ENCODE peak calls at places on chromosomes 1 and 21, in eight cellular contexts. K is heart right ventricle, I is HAP-1, E is suprapubic skin, U is heart left ventricle, Q is sigmoid colon, X is mucosa of descending colon, F is MG63. C is an unnamed sample. For H3K9me3, the result is how much of the 10 kb centered on the place peaks cover.

GRCh38 chr1:7008331-7008730 is 223.1 kb downstream of the CAMTA1 start:
- DNase-seq in K (no peak), I (no peak), E (no peak), U (no peak), Q (no peak), X (no peak), F (no peak), C (no peak)

GRCh38 chr1:171680339-171680738 is 27.9 kb upstream of the MYOC start:
- DNase-seq in K (no peak), I (no peak), E (no peak), U (no peak), Q (no peak), X (no peak), F (no peak), C (no peak)

GRCh38 chr1:41574842-41575241 is 90.4 kb upstream of the EDN2 start:
- DNase-seq in K (no peak), I (no peak), E (peak), U (no peak), Q (no peak), X (no peak), F (no peak), C (no peak)

GRCh38 chr1:248872752-248873408 is 14.0 kb upstream of the ZNF692 start:
- DNase-seq in K (peak), I (peak), E (peak), U (peak), Q (peak), X (peak), F (peak), C (peak)

GRCh38 chr21:28704746-28705145 is 287.9 kb downstream of the LTN1 start:
- DNase-seq in K (peak), I (no peak), E (no peak), U (peak), Q (no peak), X (no peak), F (no peak), C (no peak)

GRCh38 chr1:61446531-61446991 is 278.4 kb downstream of the TM2D1 start:
- DNase-seq in K (no peak), I (no peak), E (no peak), U (no peak), Q (no peak), X (peak), F (no peak), C (no peak)

GRCh38 chr1:116511459-116512019 is 59.3 kb downstream of the CD58 start:
- DNase-seq in K (no peak), I (no peak), E (no peak), U (no peak), Q (no peak), X (no peak), F (no peak), C (no peak)

GRCh38 chr21:35138665-35139381 is 89.7 kb upstream of the RUNX1 start:
- DNase-seq in K (no peak), I (no peak), E (no peak), U (no peak), Q (no peak), X (no peak), F (peak), C (no peak)

GRCh38 chr1:32963746-32964460 is 706 bp downstream of the RNF19B start:
- DNase-seq in K (peak), I (peak), E (peak), U (peak), Q (peak), X (peak), F (peak), C (peak)

GRCh38 chr1:151147132-151147503 is 687 bp upstream of the SEMA6C start:
- DNase-seq in K (no peak), I (no peak), E (no peak), U (no peak), Q (no peak), X (no peak), F (no peak), C (no peak)

GRCh38 chr1:68197891-68198290 is 34.4 kb downstream of the WLS start:
- DNase-seq in K (no peak), I (no peak), E (no peak), U (no peak), Q (no peak), X (no peak), F (no peak), C (no peak)

DNA sequence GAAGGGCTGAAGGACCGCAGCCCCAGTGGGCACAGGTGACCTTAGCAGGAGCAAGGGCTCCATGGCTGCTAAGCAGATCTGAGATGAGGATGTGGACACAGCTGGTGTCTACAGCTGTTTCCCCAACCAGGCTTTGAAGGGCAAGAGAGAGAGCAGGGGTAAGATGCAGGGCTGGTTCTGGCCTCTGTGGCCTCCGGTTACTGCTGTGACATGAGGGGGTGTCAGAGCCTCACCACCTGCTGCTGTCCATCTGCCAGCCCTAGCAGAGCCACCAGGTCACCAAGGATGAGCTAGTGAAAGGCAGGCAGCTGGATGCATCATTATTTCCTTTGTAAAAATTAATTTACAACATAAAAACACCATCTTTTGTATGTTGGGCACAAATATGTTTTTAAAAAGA is 33.4 kb downstream of the OBSCN start:
- DNase-seq in K (no peak), I (no peak), E (no peak), U (no peak), Q (no peak), X (no peak), F (no peak), C (no peak)
- H3K9me3 ChIP-seq in K (under half), I (under half), E (under half), U (under half), Q (under half), X (under half), F (under half), C (under half)

GRCh38 chr1:80632284-80632683 is 1168.5 kb upstream of the ADGRL2 start:
- DNase-seq in K (no peak), I (no peak), E (no peak), U (no peak), Q (no peak), X (no peak), F (no peak), C (no peak)

GRCh38 chr1:80624682-80625081 is 1176.1 kb upstream of the ADGRL2 start:
- DNase-seq in K (no peak), I (no peak), E (no peak), U (no peak), Q (no peak), X (no peak), F (no peak), C (no peak)

GRCh38 chr1:80633947-80634710 is 1166.6 kb upstream of the ADGRL2 start:
- DNase-seq in K (no peak), I (no peak), E (no peak), U (no peak), Q (no peak), X (no peak), F (no peak), C (no peak)

DNA sequence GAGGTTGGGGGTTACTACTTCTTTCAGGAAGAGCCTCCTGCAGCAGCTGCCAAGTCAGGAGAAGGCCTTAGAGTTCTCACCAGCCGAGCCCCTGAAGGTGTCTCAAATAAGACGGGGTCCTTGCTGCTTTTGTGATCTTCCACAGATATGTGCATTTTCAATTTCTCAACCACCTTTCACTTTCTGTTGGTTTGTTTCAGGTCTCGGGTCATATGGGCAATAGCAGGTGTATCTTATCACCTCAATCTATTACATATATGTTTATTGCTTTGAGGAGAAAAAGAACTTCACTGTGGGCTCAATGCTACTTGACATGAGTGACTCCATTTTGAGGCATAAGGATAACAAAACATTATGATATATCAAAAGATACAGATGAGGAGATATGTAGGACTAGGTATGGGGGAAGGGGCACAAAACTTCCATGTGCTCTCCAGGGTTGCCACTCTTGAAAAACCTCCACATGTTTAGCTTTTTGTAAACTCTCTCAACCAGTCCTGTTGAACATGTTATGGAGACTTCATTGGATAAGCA is 1171.4 kb upstream of the ADGRL2 start:
- DNase-seq in K (no peak), I (no peak), E (no peak), U (no peak), Q (no peak), X (no peak), F (no peak), C (no peak)
- H3K9me3 ChIP-seq in K (under half), I (under half), E (under half), U (under half), Q (under half), X (under half), F (under half), C (under half)

GRCh38 chr21:10575311-10575667 is 53.9 kb downstream of the TPTE start:
- DNase-seq in K (no peak), I (no peak), E (no peak), U (no peak), Q (no peak), X (no peak), F (no peak), C (no peak)
- H3K9me3 ChIP-seq in K (under half), I (under half), E (under half), U (under half), Q (under half), X (half or more), F (under half), C (under half)

GRCh38 chr21:8993943-8994639 is 1527.3 kb upstream of the TPTE start:
- DNase-seq in K (no peak), I (no peak), E (no peak), U (no peak), Q (no peak), X (no peak), F (no peak), C (no peak)
- H3K9me3 ChIP-seq in K (under half), I (under half), E (under half), U (under half), Q (under half), X (half or more), F (under half), C (under half)

GRCh38 chr21:24148461-24148860 is 1458.8 kb downstream of the MRPL39 start:
- DNase-seq in K (no peak), I (no peak), E (no peak), U (no peak), Q (no peak), X (no peak), F (no peak), C (no peak)

GRCh38 chr21:24147674-24148073 is 1459.6 kb downstream of the MRPL39 start:
- DNase-seq in K (no peak), I (no peak), E (no peak), U (no peak), Q (no peak), X (no peak), F (no peak), C (no peak)

DNA sequence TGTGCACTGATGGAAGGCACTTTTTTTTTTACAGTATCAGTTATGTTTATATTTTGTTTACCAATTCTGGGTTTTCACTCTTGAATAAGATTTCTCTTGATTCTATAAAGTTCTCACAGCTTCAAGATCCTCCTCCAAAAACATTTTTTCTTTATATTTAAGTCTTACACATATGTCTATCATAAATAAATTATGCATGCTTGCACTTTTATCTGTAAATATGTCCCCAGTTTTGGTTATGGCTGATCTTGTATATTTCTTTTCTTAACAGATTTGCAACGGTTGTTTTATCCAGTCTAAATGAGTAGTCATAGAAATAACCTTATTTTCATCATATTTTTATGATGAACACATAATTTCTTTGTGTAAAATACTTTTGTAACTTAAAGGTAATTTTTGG is 1456.5 kb downstream of the MRPL39 start:
- DNase-seq in K (no peak), I (no peak), E (no peak), U (no peak), Q (no peak), X (no peak), F (no peak), C (no peak)
- H3K9me3 ChIP-seq in K (under half), I (under half), E (under half), U (under half), Q (under half), X (under half), F (under half), C (under half)

GRCh38 chr1:46772571-46772970 is 26.3 kb upstream of the CYP4B1 start:
- DNase-seq in K (no peak), I (no peak), E (no peak), U (no peak), Q (no peak), X (no peak), F (no peak), C (no peak)

GRCh38 chr1:46767649-46768282 is 31.1 kb upstream of the CYP4B1 start:
- DNase-seq in K (peak), I (no peak), E (no peak), U (no peak), Q (no peak), X (no peak), F (no peak), C (no peak)

GRCh38 chr1:46770541-46770940 is 28.3 kb upstream of the CYP4B1 start:
- DNase-seq in K (no peak), I (no peak), E (no peak), U (no peak), Q (no peak), X (no peak), F (no peak), C (no peak)

GRCh38 chr1:46768445-46768844 is 30.4 kb upstream of the CYP4B1 start:
- DNase-seq in K (no peak), I (no peak), E (no peak), U (no peak), Q (no peak), X (no peak), F (no peak), C (no peak)

GRCh38 chr1:46769028-46769740 is 29.7 kb upstream of the CYP4B1 start:
- DNase-seq in K (no peak), I (no peak), E (no peak), U (no peak), Q (no peak), X (no peak), F (no peak), C (no peak)
- H3K9me3 ChIP-seq in K (under half), I (under half), E (under half), U (under half), Q (under half), X (under half), F (under half), C (under half)

GRCh38 chr1:4700801-4701200 is 46.4 kb downstream of the AJAP1 start:
- DNase-seq in K (no peak), I (no peak), E (no peak), U (no peak), Q (no peak), X (no peak), F (no peak), C (no peak)
- H3K9me3 ChIP-seq in K (under half), I (under half), E (under half), U (under half), Q (under half), X (under half), F (under half), C (under half)

DNA sequence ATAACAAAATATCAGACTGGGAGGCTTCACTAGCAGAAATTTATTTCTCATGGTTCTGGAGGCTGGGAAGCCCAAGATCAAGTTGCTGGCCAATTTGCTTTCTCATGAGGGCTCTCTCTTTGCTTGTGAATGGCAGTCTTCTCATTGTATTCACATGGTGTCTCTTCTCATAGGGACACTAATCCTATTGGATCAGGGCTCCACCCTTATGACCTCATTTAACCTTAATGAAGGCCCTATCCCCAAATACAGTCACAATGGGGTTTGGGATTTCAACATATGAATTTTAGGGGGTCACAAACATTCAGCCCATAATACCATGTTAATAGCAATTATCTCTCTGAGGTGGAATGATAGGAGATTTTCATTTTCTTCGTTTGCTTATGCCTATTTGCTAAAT is 25.3 kb downstream of the TCEA3 start:
- DNase-seq in K (no peak), I (no peak), E (no peak), U (no peak), Q (no peak), X (no peak), F (no peak), C (no peak)
- H3K9me3 ChIP-seq in K (under half), I (under half), E (under half), U (under half), Q (under half), X (under half), F (under half), C (under half)

DNA sequence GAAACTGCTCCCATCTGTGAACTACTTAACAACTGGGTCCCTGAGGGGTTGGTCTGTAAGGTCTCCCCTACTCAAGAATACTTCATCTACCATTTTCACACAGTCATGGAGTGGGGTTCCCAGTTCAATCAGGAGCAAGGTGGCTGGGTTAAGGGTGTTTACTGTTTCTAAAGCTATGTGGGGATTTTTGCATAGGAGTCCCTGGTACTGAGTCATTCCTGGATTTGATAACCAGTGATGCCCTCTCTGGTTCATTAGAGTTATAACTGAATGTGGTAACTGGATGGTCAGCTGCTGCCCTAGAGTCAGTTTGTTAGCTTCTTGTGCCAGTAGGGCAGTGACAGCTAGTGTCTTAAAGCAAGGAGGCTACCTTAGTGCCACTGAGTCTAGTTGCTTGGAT is 29.4 kb upstream of the KCNJ15 start:
- DNase-seq in K (no peak), I (no peak), E (no peak), U (no peak), Q (no peak), X (no peak), F (no peak), C (no peak)
- H3K9me3 ChIP-seq in K (under half), I (under half), E (under half), U (under half), Q (under half), X (half or more), F (half or more), C (under half)

DNA sequence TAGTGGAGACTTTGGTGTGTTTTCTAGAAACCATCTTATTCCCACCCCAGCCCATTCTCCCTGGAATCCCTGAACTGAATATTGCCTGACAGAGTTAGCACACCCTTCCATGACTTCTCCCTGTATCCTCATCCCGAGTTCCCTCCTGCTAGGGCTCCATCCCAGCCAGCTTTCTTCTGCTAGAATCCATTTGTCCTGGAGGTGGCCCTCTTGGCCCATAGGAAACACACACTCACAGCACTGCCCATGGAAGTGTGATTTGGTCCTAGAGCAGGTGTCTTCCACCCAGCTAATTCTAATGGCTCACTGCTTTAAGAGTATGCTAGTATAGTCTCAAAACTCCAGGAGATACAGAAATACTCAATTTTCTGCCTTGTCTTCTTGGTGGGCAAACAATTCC is 4.1 kb downstream of the KRTAP15-1 start:
- DNase-seq in K (peak), I (no peak), E (no peak), U (no peak), Q (no peak), X (no peak), F (no peak), C (no peak)
- H3K9me3 ChIP-seq in K (under half), I (under half), E (under half), U (under half), Q (under half), X (under half), F (under half), C (under half)

C was measured in T-helper 17 cell.